ENCODE peak calls at places on chromosomes 13 and 19, in seven cellular contexts. G is uterus, E is body of pancreas, K is colonic mucosa, Q is lower lobe of right lung, F is neural crest cell, U is HTR-8/SVneo. V is an unnamed sample.

GRCh38 chr13:101576977-101577376 is 124.5 kb downstream of the ITGBL1 start:
- DNase-seq in E (no peak), G (no peak), F (no peak), K (no peak), Q (no peak), U (no peak), V (no peak)

GRCh38 chr19:55165952-55166529 is 372 bp downstream of the DNAAF3 start:
- DNase-seq in K (peak), F (peak), U (peak), G (peak), Q (no peak), E (peak), V (peak)

GRCh38 chr19:19526581-19527370 is 1.9 kb upstream of the YJEFN3 start:
- DNase-seq in U (no peak), E (no peak), Q (no peak), F (no peak), K (no peak), G (no peak), V (no peak)

GRCh38 chr13:24097064-24097463 is 63.5 kb upstream of the SPATA13 start:
- DNase-seq in G (no peak), Q (no peak), E (peak), U (no peak), K (no peak), F (no peak), V (no peak)

GRCh38 chr19:48249502-48250014 is 6.2 kb downstream of the CARD8 start:
- DNase-seq in U (no peak), K (peak), G (peak), Q (peak), E (peak), F (no peak), V (peak)

GRCh38 chr13:44842158-44842557 is 147.1 kb downstream of the NUFIP1 start:
- DNase-seq in G (no peak), U (no peak), K (no peak), Q (no peak), F (no peak), E (no peak), V (no peak)

GRCh38 chr13:91097269-91097668 is 250.2 kb upstream of the MIR17HG start:
- DNase-seq in G (no peak), F (no peak), U (no peak), K (no peak), Q (no peak), E (no peak), V (no peak)

GRCh38 chr13:113013878-113014751 is 45.1 kb downstream of the MCF2L start:
- DNase-seq in E (no peak), U (no peak), G (no peak), Q (peak), K (no peak), F (no peak), V (no peak)

GRCh38 chr19:20271215-20271926 is 104.4 kb downstream of the ZNF486 start:
- DNase-seq in E (no peak), F (no peak), Q (no peak), G (no peak), U (no peak), K (no peak), V (no peak)

GRCh38 chr19:14383898-14384669 is 2.8 kb downstream of the ADGRE5 start:
- DNase-seq in K (peak), G (peak), U (peak), E (peak), Q (peak), F (no peak), V (no peak)

GRCh38 chr13:114315074-114315785 is 927 bp downstream of the CHAMP1 start:
- DNase-seq in E (no peak), G (no peak), U (no peak), K (peak), F (no peak), Q (no peak), V (peak)

GRCh38 chr13:43156916-43157315 is 133.5 kb downstream of the DNAJC15 start:
- DNase-seq in Q (no peak), G (no peak), U (no peak), K (no peak), F (no peak), E (no peak), V (no peak)

GRCh38 chr13:49651775-49652690 is 23.7 kb downstream of the ARL11 start:
- DNase-seq in E (no peak), Q (no peak), K (no peak), F (no peak), G (no peak), U (no peak), V (no peak)

GRCh38 chr19:43699506-43700367 is 16.1 kb upstream of the IRGC start:
- DNase-seq in F (peak), U (no peak), Q (peak), G (no peak), K (peak), E (peak), V (no peak)

GRCh38 chr19:49546825-49547565 is 19.2 kb downstream of the RCN3 start:
- DNase-seq in G (peak), E (peak), U (peak), K (peak), Q (no peak), F (peak), V (peak)

GRCh38 chr13:23411220-23411619 is 22.3 kb downstream of the SACS start:
- DNase-seq in U (no peak), G (no peak), K (no peak), E (no peak), F (no peak), Q (no peak), V (no peak)

GRCh38 chr19:49689133-49690072 is at the start of gene ADM5:
- DNase-seq in G (peak), Q (peak), E (peak), F (no peak), U (no peak), K (peak), V (no peak)

GRCh38 chr19:46616631-46617322 is 8.1 kb downstream of the PTGIR start:
- DNase-seq in E (peak), U (peak), Q (no peak), F (peak), G (no peak), K (no peak), V (no peak)

V was measured in MM.1S.